ENCODE peak calls at places on chromosomes 4 and X, in nine cellular contexts. A is neural crest cell; Q is NCI-H2029 treated with DMSO at 0.1 percent for 48 hours; X is heart left ventricle; M is NCI-H2081; H is activated naive CD4-positive, alpha-beta T cell treated with Interleukin-2 at 50 U/mL for 16 hours; F is AG08396; U is SW480; P is occipital lobe. W is an unnamed sample.

GRCh38 chr4:88828846-88829245 is 131.2 kb upstream of the NAP1L5 start:
- DNase-seq in A (no peak), Q (no peak), X (no peak), M (no peak), H (no peak), F (no peak), U (no peak), P (no peak), W (no peak)

GRCh38 chr4:3045500-3045850 is 28.9 kb downstream of the HTT-AS start:
- DNase-seq in A (no peak), Q (no peak), X (peak; percentile 45), M (no peak), H (peak; percentile 63), F (no peak), U (peak; percentile 49), P (no peak), W (peak; percentile 82)

GRCh38 chrX:13220916-13221315 is 98.9 kb downstream of the ATXN3L start:
- DNase-seq in A (no peak), Q (no peak), X (no peak), M (no peak), H (no peak), F (peak; percentile 21), U (peak; percentile 53), P (no peak), W (no peak)

GRCh38 chrX:41332988-41333743 is 796 bp upstream of the DDX3X start:
- DNase-seq in A (peak; percentile 67), Q (peak; percentile 65), X (peak; percentile 92), M (peak; percentile 98), H (peak; percentile 84), F (peak; percentile 90), U (peak; percentile 92), P (peak; percentile 45), W (peak; percentile 84)

GRCh38 chr4:44583393-44583792 is 68.0 kb downstream of the YIPF7 start:
- DNase-seq in A (no peak), Q (no peak), X (no peak), M (peak; percentile 35), H (no peak), F (no peak), U (peak; percentile 2), P (no peak), W (no peak)

GRCh38 chrX:5575407-5575806 is 653.3 kb downstream of the NLGN4X start:
- DNase-seq in A (no peak), Q (no peak), X (no peak), M (no peak), H (no peak), F (no peak), U (no peak), P (no peak), W (no peak)

GRCh38 chr4:101040776-101041175 is 306.6 kb downstream of the PPP3CA start:
- DNase-seq in A (no peak), Q (no peak), X (no peak), M (no peak), H (no peak), F (no peak), U (no peak), P (no peak), W (no peak)

GRCh38 chrX:121109986-121110385 is 62.6 kb downstream of the GLUD2 start:
- DNase-seq in A (no peak), Q (no peak), X (no peak), M (no peak), H (no peak), F (no peak), U (no peak), P (no peak), W (no peak)

GRCh38 chr4:161403781-161404180 is 760.0 kb downstream of the FSTL5 start:
- DNase-seq in A (no peak), Q (no peak), X (no peak), M (no peak), H (no peak), F (no peak), U (no peak), P (no peak), W (no peak)

GRCh38 chr4:47071863-47072441 is 40.6 kb downstream of the GABRB1 start:
- DNase-seq in A (no peak), Q (no peak), X (no peak), M (no peak), H (no peak), F (no peak), U (no peak), P (no peak), W (no peak)

GRCh38 chrX:100946521-100946920 is 17.8 kb upstream of the XKRX start:
- DNase-seq in A (no peak), Q (no peak), X (no peak), M (no peak), H (no peak), F (no peak), U (no peak), P (no peak), W (no peak)

GRCh38 chr4:85756938-85757337 is 282.0 kb downstream of the ARHGAP24 start:
- DNase-seq in A (no peak), Q (no peak), X (no peak), M (no peak), H (no peak), F (peak; percentile 20), U (peak; percentile 26), P (no peak), W (no peak)

GRCh38 chr4:15691346-15692140 is 9.9 kb downstream of the FAM200B start:
- DNase-seq in A (no peak), Q (no peak), X (no peak), M (no peak), H (no peak), F (no peak), U (peak; percentile 34), P (no peak), W (no peak)

GRCh38 chr4:78372282-78372988 is 179.1 kb upstream of the ANXA3 start:
- DNase-seq in A (no peak), Q (no peak), X (no peak), M (no peak), H (no peak), F (no peak), U (no peak), P (no peak), W (no peak)

GRCh38 chr4:182764137-182764536 is 153.0 kb downstream of the DCTD start:
- DNase-seq in A (no peak), Q (no peak), X (no peak), M (no peak), H (no peak), F (no peak), U (no peak), P (no peak), W (no peak)

GRCh38 chr4:114366368-114366767 is 232.2 kb upstream of the UGT8 start:
- DNase-seq in A (no peak), Q (no peak), X (no peak), M (no peak), H (no peak), F (no peak), U (no peak), P (no peak), W (no peak)

GRCh38 chrX:148658115-148658725 is 157.8 kb downstream of the AFF2 start:
- DNase-seq in A (no peak), Q (no peak), X (no peak), M (no peak), H (no peak), F (no peak), U (no peak), P (no peak), W (no peak)

GRCh38 chr4:7719354-7720174 is 220.1 kb downstream of the AFAP1 start:
- DNase-seq in A (peak; percentile 99), Q (no peak), X (peak; percentile 64), M (peak; percentile 59), H (peak; percentile 59), F (peak; percentile 89), U (no peak), P (peak; percentile 43), W (peak; percentile 24)

GRCh38 chrX:107197306-107197705 is 8.9 kb downstream of the NUP62CL start:
- DNase-seq in A (no peak), Q (no peak), X (no peak), M (no peak), H (no peak), F (no peak), U (no peak), P (no peak), W (no peak)

GRCh38 chrX:73785493-73785892 is 222.5 kb downstream of the CHIC1 start:
- DNase-seq in A (no peak), Q (no peak), X (no peak), M (no peak), H (no peak), F (no peak), U (no peak), P (no peak), W (no peak)

GRCh38 chrX:115372026-115372610 is 82.6 kb downstream of the LUZP4 start:
- DNase-seq in A (no peak), Q (no peak), X (no peak), M (no peak), H (no peak), F (peak; percentile 31), U (no peak), P (no peak), W (no peak)

GRCh38 chr4:26803462-26803861 is 57.2 kb upstream of the STIM2 start:
- DNase-seq in A (no peak), Q (peak; percentile 49), X (no peak), M (no peak), H (no peak), F (no peak), U (no peak), P (peak; percentile 24), W (no peak)

GRCh38 chrX:75038925-75039324 is 113.7 kb upstream of the NEXMIF start:
- DNase-seq in A (no peak), Q (no peak), X (no peak), M (no peak), H (no peak), F (peak; percentile 3), U (peak; percentile 22), P (no peak), W (no peak)

GRCh38 chr4:135418353-135418752 is 1216.8 kb upstream of the PABPC4L start:
- DNase-seq in A (no peak), Q (no peak), X (no peak), M (peak; percentile 35), H (no peak), F (no peak), U (no peak), P (no peak), W (no peak)

GRCh38 chrX:9293051-9293496 is 171.8 kb upstream of the TBL1X start:
- DNase-seq in A (no peak), Q (no peak), X (no peak), M (peak; percentile 20), H (no peak), F (no peak), U (peak; percentile 50), P (no peak), W (no peak)

GRCh38 chrX:124764354-124764753 is 418.0 kb downstream of the SH2D1A start:
- DNase-seq in A (no peak), Q (no peak), X (no peak), M (no peak), H (no peak), F (no peak), U (no peak), P (no peak), W (no peak)

GRCh38 chr4:64718091-64718490 is 308.8 kb upstream of the TECRL start:
- DNase-seq in A (no peak), Q (no peak), X (no peak), M (no peak), H (no peak), F (no peak), U (no peak), P (no peak), W (no peak)

GRCh38 chr4:38021751-38022150 is 61.6 kb downstream of the PTTG2 start:
- DNase-seq in A (no peak), Q (no peak), X (no peak), M (no peak), H (no peak), F (no peak), U (no peak), P (no peak), W (no peak)

GRCh38 chr4:101262683-101263082 is 84.6 kb downstream of the PPP3CA start:
- DNase-seq in A (no peak), Q (peak; percentile 17), X (no peak), M (no peak), H (no peak), F (no peak), U (no peak), P (no peak), W (no peak)

GRCh38 chr4:84796388-84796787 is 170.1 kb downstream of the WDFY3 start:
- DNase-seq in A (no peak), Q (no peak), X (no peak), M (no peak), H (no peak), F (no peak), U (no peak), P (no peak), W (no peak)

GRCh38 chrX:13432376-13432775 is 112.5 kb upstream of the ATXN3L start:
- DNase-seq in A (no peak), Q (no peak), X (peak; percentile 31), M (no peak), H (no peak), F (peak; percentile 58), U (no peak), P (no peak), W (no peak)

W was measured in naive thymus-derived CD4-positive, alpha-beta T cell.